ENCODE peak calls at places on chromosomes 11 and 22, in seven cellular contexts. W, P, Z, K, T, A and S are unnamed samples.
A peak's percentile ranks its signal among the peaks of the same experiment; 100 is the strongest.

GRCh38 chr11:72930011-72930410 is 115.8 kb downstream of the ATG16L2 start:
- DNase-seq in Z (no peak), T (peak; percentile 45), W (no peak), K (no peak), A (peak; percentile 65), P (peak; percentile 58), S (peak; percentile 64)

GRCh38 chr11:5591613-5592012 is 4.8 kb upstream of the TRIM6 start:
- DNase-seq in A (no peak), T (no peak), W (no peak), P (no peak), Z (no peak), K (no peak), S (no peak)

GRCh38 chr11:74538680-74539079 is 45.2 kb upstream of the LIPT2 start:
- DNase-seq in P (no peak), K (peak; percentile 44), A (no peak), Z (no peak), T (no peak), W (peak; percentile 53), S (peak; percentile 67)

GRCh38 chr22:23218867-23219251 is 38.5 kb downstream of the BCR start:
- DNase-seq in T (peak; percentile 95), K (no peak), Z (peak; percentile 76), A (peak; percentile 77), P (peak; percentile 70), W (peak; percentile 60), S (peak; percentile 60)

GRCh38 chr11:94400839-94401772 is at the start of gene GPR83:
- DNase-seq in Z (no peak), W (peak; percentile 73), T (peak; percentile 88), P (peak; percentile 24), A (no peak), K (peak; percentile 49), S (peak; percentile 39)

GRCh38 chr11:128956401-128957203 is 13.9 kb upstream of the TP53AIP1 start:
- DNase-seq in P (peak; percentile 57), W (peak; percentile 78), A (peak; percentile 82), K (peak; percentile 81), T (peak; percentile 74), Z (peak; percentile 60), S (peak; percentile 91)

GRCh38 chr11:35584321-35584720 is 33.9 kb upstream of the FJX1 start:
- DNase-seq in T (no peak), Z (no peak), W (no peak), P (peak; percentile 76), K (peak; percentile 72), A (peak; percentile 83), S (peak; percentile 43)

GRCh38 chr11:17012712-17013547 is 1.3 kb downstream of the PLEKHA7 start:
- DNase-seq in A (peak; percentile 72), P (peak; percentile 71), T (peak; percentile 76), K (peak; percentile 21), W (no peak), Z (peak; percentile 74), S (peak; percentile 14)

GRCh38 chr11:128848815-128849455 is 18.2 kb downstream of the KCNJ1 start:
- DNase-seq in T (peak; percentile 96), Z (peak; percentile 52), P (no peak), W (peak; percentile 70), K (peak; percentile 60), A (peak; percentile 25), S (peak; percentile 15)

GRCh38 chr11:112176077-112176476 is 765 bp downstream of the BCO2 start:
- DNase-seq in T (no peak), A (no peak), K (no peak), W (peak; percentile 27), Z (no peak), P (no peak), S (no peak)

GRCh38 chr22:48476599-48476998 is 1351.1 kb downstream of the BRD1 start:
- DNase-seq in A (no peak), K (no peak), W (no peak), P (no peak), Z (no peak), T (peak; percentile 35), S (no peak)

GRCh38 chr22:28017859-28018258 is 98.8 kb upstream of the PITPNB start:
- DNase-seq in P (no peak), W (no peak), Z (no peak), A (no peak), T (no peak), K (no peak), S (no peak)

GRCh38 chr11:47786373-47786772 is 19.2 kb upstream of the FNBP4 start:
- DNase-seq in P (no peak), K (peak; percentile 68), Z (no peak), W (peak; percentile 18), T (no peak), A (peak; percentile 11), S (peak; percentile 6)

GRCh38 chr11:46673713-46674462 is 26.5 kb downstream of the ARHGAP1 start:
- DNase-seq in A (no peak), T (peak; percentile 57), K (no peak), P (no peak), Z (no peak), W (no peak), S (no peak)

GRCh38 chr11:94553938-94554337 is 10.2 kb downstream of the FUT4 start:
- DNase-seq in W (no peak), T (no peak), K (peak; percentile 60), Z (no peak), P (peak; percentile 56), A (peak; percentile 50), S (no peak)

GRCh38 chr11:130428271-130428670 is at the start of gene ADAMTS8:
- DNase-seq in A (no peak), W (peak; percentile 70), K (peak; percentile 42), Z (no peak), P (no peak), T (no peak), S (peak; percentile 55)

GRCh38 chr11:60701509-60701818 is 2.1 kb downstream of the MS4A8 start:
- DNase-seq in Z (no peak), W (no peak), A (no peak), P (no peak), T (no peak), K (no peak), S (no peak)

DNA sequence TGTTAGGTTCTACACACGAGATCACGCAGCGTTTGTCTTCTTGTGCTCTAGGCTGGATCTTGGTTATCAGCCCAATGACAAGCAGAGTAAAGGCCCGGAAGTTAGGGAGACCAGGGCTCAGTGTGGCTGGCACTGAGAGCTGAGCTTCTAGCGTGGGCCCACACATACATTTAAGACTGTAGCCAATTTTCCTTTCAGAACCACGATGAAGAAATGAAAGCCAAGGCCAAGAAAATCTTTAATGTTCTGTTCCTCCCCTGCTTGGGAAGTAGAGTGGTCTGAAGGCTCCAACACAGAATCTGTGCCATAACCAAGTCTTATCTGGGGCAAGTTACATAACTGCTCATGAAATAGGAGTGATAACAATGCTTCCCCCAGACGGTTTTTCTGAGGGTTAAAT is 4.7 kb upstream of the ST3GAL4 start:
- DNase-seq in Z (no peak), T (no peak), K (no peak), A (no peak), P (no peak), W (no peak), S (no peak)
- H3K4me3 ChIP-seq in Z (no peak overlapping the region), T (no peak overlapping the region), K (no peak overlapping the region), A (no peak overlapping the region), P (no peak overlapping the region), W (no peak overlapping the region), S (no peak overlapping the region)

GRCh38 chr22:31095637-31096249 is 11.6 kb downstream of the SELENOM start:
- DNase-seq in W (no peak), T (no peak), Z (no peak), K (no peak), P (no peak), A (no peak), S (no peak)

GRCh38 chr22:31094741-31095140 is 12.6 kb downstream of the SELENOM start:
- DNase-seq in Z (no peak), A (no peak), T (no peak), W (no peak), P (no peak), K (no peak), S (no peak)

GRCh38 chr22:31093090-31093850 is 12.2 kb downstream of the SMTN start:
- DNase-seq in K (no peak), A (no peak), Z (no peak), W (peak; percentile 31), P (no peak), T (peak; percentile 38), S (no peak)

GRCh38 chr22:31092161-31092560 is 11.0 kb downstream of the SMTN start:
- DNase-seq in Z (no peak), A (no peak), W (peak; percentile 15), T (peak; percentile 36), K (no peak), P (no peak), S (no peak)

DNA sequence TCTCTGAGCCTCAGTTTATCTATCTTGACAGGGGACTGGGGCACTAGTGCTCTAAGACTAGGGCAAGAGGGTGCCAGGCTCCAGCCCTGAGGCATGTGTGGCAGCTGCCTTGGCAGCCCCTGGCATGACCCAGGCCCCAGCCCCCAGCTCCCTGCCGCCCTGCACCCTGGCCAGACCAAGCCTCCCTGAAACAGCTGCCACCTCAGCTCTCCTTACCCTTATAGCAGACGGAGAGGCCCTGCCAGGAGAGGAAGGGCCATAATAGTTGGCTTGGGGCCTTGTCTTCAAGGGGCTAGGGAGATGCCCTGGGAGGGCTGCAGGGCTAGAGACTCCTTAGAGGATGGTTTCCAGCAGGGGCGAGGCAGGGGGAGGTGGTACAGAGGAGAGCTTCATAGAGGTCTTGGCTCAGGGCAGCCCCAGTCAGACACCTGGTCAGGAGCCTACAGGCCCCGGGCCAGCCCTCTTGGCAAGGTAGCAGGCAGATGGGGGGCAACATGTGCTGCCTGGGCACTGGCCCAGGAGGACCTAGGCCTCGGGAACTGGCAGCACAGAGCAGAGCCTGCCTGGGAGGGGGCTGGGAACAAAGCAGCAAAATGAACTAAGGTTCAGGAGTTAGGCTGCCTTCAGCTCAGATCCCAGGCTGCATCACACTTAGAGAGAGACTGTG is 13.0 kb downstream of the SMTN start:
- DNase-seq in K (no peak), Z (no peak), A (no peak), T (peak; percentile 33), P (no peak), W (peak; percentile 22), S (no peak)
- H3K9ac ChIP-seq in K (no peak overlapping the region), Z (no peak overlapping the region), A (no peak overlapping the region), T (no peak overlapping the region), P (no peak overlapping the region), W (no peak overlapping the region), S (no peak overlapping the region)

DNA sequence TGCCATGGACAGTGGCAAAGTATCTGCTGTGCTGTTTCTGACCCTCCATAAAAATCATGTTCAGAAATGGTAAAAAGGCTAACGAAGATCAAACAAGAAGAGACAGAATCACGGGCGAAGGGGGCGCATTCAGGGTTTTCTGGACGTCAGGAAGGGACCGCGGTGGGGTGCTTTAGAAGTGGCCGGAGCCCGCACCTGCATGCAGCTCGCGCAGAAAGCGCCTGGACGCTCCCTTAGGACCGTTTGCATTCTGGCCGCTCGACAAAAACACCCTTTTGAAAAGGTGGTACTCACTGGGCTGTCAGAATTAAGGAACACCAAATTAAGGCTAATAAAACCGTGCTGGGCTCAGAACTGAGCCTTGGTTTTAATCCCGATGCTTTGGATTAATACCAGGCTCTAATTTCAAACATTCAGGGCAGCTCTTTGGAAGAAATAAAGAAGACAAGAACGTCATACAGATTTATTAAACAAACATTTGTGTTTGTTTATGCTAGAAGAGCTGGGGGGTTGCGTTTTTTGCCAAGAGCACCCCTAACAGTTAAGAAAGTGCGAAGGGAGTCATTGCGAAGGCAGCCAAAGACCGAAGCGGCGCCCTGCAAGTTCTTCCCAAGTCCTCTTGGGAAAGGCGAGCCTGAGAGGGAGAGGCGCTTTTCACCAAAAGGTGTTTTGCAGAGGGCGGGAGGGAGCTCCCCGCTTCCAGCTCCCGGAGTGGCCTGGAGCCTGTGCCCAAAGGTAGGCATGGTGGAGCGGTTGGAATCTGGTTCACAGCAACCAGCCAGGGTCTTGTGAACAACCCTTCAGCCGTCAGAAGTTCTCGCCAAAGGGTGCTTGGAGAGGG is 47.7 kb upstream of the DBX1 start:
- DNase-seq in K (peak; percentile 3), A (peak; percentile 2), Z (no peak), P (no peak), T (peak; percentile 58), W (no peak), S (peak; percentile 4)
- H3K4me3 ChIP-seq in K (no peak overlapping the region), A (no peak overlapping the region), Z (no peak overlapping the region), P (no peak overlapping the region), T (no peak overlapping the region), W (no peak overlapping the region), S (peak overlapping the region; percentile 47)

GRCh38 chr11:107359701-107360100 is 97.9 kb downstream of the CWF19L2 start:
- DNase-seq in Z (no peak), T (no peak), K (peak; percentile 2), P (no peak), W (no peak), A (no peak), S (no peak)
- H3K9ac ChIP-seq in Z (no peak overlapping the region), T (no peak overlapping the region), K (no peak overlapping the region), P (no peak overlapping the region), W (no peak overlapping the region), A (no peak overlapping the region), S (no peak overlapping the region)